ENCODE peak calls at places on chromosomes 13 and 19, in four cellular contexts. V is activated gamma-delta T cell treated with Interleukin-2 at 50 U/mL for 16 hours; P is activated T-helper 2 cell treated with anti-CD3 and anti-CD28 coated beads, Interferon-gamma antibody, Interleukin-2, Interleukin-4, amounts not matched to agents 10 μg/mL and 5 μg/mL and 100 μg/mL, durations not matched to agents 14 hours and 24 hours and 36 hours; Y is GM04503. U is an unnamed sample.

GRCh38 chr13:27967203-27967735 is 1.8 kb downstream of the CDX2 start:
- DNase-seq in V (no peak), P (no peak), Y (no peak), U (no peak)

GRCh38 chr13:37775871-37776270 is 93.7 kb downstream of the TRPC4 start:
- DNase-seq in V (no peak), P (no peak), Y (no peak), U (no peak)

GRCh38 chr19:5080030-5080644 is 111.2 kb downstream of the KDM4B start:
- DNase-seq in V (no peak), P (no peak), Y (no peak), U (no peak)

GRCh38 chr13:95025116-95025515 is 276.1 kb downstream of the ABCC4 start:
- DNase-seq in V (no peak), P (no peak), Y (no peak), U (no peak)

GRCh38 chr13:114059428-114059827 is 73.0 kb downstream of the RASA3 start:
- DNase-seq in V (no peak), P (no peak), Y (no peak), U (no peak)

GRCh38 chr19:3782903-3783302 is 3.3 kb downstream of the MATK start:
- DNase-seq in V (no peak), P (no peak), Y (no peak), U (no peak)

GRCh38 chr19:6041991-6042421 is 64.1 kb upstream of the RANBP3 start:
- DNase-seq in V (no peak), P (no peak), Y (no peak), U (no peak)

GRCh38 chr13:75788494-75788991 is 152.4 kb downstream of the LMO7 start:
- DNase-seq in V (no peak), P (no peak), Y (peak), U (peak)

GRCh38 chr19:900302-901111 is 7.2 kb downstream of the RNU6-9 start:
- DNase-seq in V (no peak), P (no peak), Y (no peak), U (no peak)

GRCh38 chr19:58356971-58357797 is 3.9 kb upstream of the A1BG start:
- DNase-seq in V (no peak), P (no peak), Y (no peak), U (no peak)

GRCh38 chr19:34134190-34135032 is 37.9 kb upstream of the LSM14A start:
- DNase-seq in V (peak), P (peak), Y (no peak), U (peak)

GRCh38 chr19:16886305-16886880 is 2.4 kb upstream of the F2RL3 start:
- DNase-seq in V (no peak), P (no peak), Y (peak), U (no peak)

GRCh38 chr13:32228330-32229041 is 86.7 kb downstream of the ZAR1L start:
- DNase-seq in V (no peak), P (no peak), Y (no peak), U (no peak)

GRCh38 chr13:32745509-32745908 is 159.3 kb downstream of the PDS5B start:
- DNase-seq in V (no peak), P (no peak), Y (no peak), U (no peak)

GRCh38 chr19:30128211-30128610 is 186.2 kb downstream of the URI1 start:
- DNase-seq in V (no peak), P (no peak), Y (no peak), U (no peak)

GRCh38 chr19:5218255-5218855 is 122.3 kb downstream of the PTPRS start:
- DNase-seq in V (no peak), P (no peak), Y (no peak), U (no peak)

GRCh38 chr13:72230131-72230530 is 363.1 kb upstream of the DACH1 start:
- DNase-seq in V (no peak), P (no peak), Y (no peak), U (no peak)

GRCh38 chr13:51955281-51955771 is 55.9 kb downstream of the ATP7B start:
- DNase-seq in V (no peak), P (no peak), Y (no peak), U (no peak)

GRCh38 chr13:112714772-112715569 is 25.1 kb downstream of the ATP11A start:
- DNase-seq in V (no peak), P (no peak), Y (no peak), U (no peak)

GRCh38 chr13:75437582-75438318 is 44.2 kb downstream of the TBC1D4 start:
- DNase-seq in V (no peak), P (no peak), Y (no peak), U (no peak)

GRCh38 chr13:75537401-75538365 is at the start of gene COMMD6:
- DNase-seq in V (peak), P (peak), Y (peak), U (peak)

GRCh38 chr13:110520431-110521295 is 40.9 kb downstream of the RAB20 start:
- DNase-seq in V (no peak), P (no peak), Y (peak), U (no peak)

GRCh38 chr19:43934985-43935708 is at the start of gene ZNF45:
- DNase-seq in V (peak), P (peak), Y (peak), U (peak)

GRCh38 chr13:104809483-104809882 is 1726.0 kb downstream of the EFNB2 start:
- DNase-seq in V (no peak), P (no peak), Y (no peak), U (no peak)

GRCh38 chr19:48491793-48492123 is 19.9 kb downstream of the LMTK3 start:
- DNase-seq in V (no peak), P (no peak), Y (no peak), U (no peak)

GRCh38 chr19:51690359-51691121 is 2.6 kb upstream of the SPACA6 start:
- DNase-seq in V (peak), P (peak), Y (no peak), U (peak)

GRCh38 chr13:110354715-110355473 is 47.8 kb downstream of the COL4A2 start:
- DNase-seq in V (no peak), P (no peak), Y (no peak), U (no peak)